ENCODE peak calls at places on chromosome 16, in eight cellular contexts. E is lower lobe of right lung; U is tibial artery; G is upper lobe of right lung; J is H9; H is hepatocyte; C is CD8-positive, alpha-beta T cell; D is naive thymus-derived CD4-positive, alpha-beta T cell. O is an unnamed sample. For H3K4me1, the result is how much of the 10 kb centered on the place peaks cover.

GRCh38 chr16:47142469-47143328 is 1.0 kb downstream of the NETO2 start:
- DNase-seq in E (peak), U (no peak), G (peak), J (peak), H (peak), C (no peak), D (no peak), O (peak)

GRCh38 chr16:69924041-69924775 is 26.9 kb upstream of the CLEC18A start:
- DNase-seq in E (no peak), U (no peak), G (no peak), J (no peak), H (no peak), C (no peak), D (no peak), O (no peak)

GRCh38 chr16:78705694-78706093 is 606.2 kb downstream of the WWOX start:
- DNase-seq in E (no peak), U (no peak), G (no peak), J (no peak), H (peak), C (no peak), D (no peak), O (no peak)

GRCh38 chr16:19599968-19600716 is 44.6 kb downstream of the VPS35L start:
- DNase-seq in E (no peak), U (no peak), G (no peak), J (no peak), H (no peak), C (no peak), D (no peak), O (no peak)

GRCh38 chr16:71499775-71500364 is 10.7 kb upstream of the ZNF19 start:
- DNase-seq in E (no peak), U (no peak), G (no peak), J (peak), H (peak), C (peak), D (peak), O (no peak)

GRCh38 chr16:86510465-86511261 is at the start of gene FOXF1:
- DNase-seq in E (no peak), U (no peak), G (no peak), J (peak), H (no peak), C (no peak), D (no peak), O (no peak)

GRCh38 chr16:53054670-53055485 is at the start of gene CHD9:
- DNase-seq in E (peak), U (peak), G (peak), J (peak), H (peak), C (peak), D (peak), O (peak)

GRCh38 chr16:64996641-64997040 is 125.2 kb downstream of the CDH11 start:
- DNase-seq in E (no peak), U (no peak), G (no peak), J (no peak), H (no peak), C (no peak), D (no peak), O (no peak)

GRCh38 chr16:69890114-69890890 is 60.8 kb upstream of the CLEC18A start:
- DNase-seq in E (no peak), U (peak), G (no peak), J (peak), H (peak), C (no peak), D (no peak), O (no peak)

GRCh38 chr16:9647981-9648701 is 534.1 kb downstream of the GRIN2A start:
- DNase-seq in E (no peak), U (no peak), G (no peak), J (no peak), H (peak), C (no peak), D (no peak), O (no peak)

GRCh38 chr16:29678691-29679267 is at the start of gene QPRT:
- DNase-seq in E (no peak), U (no peak), G (peak), J (peak), H (peak), C (no peak), D (no peak), O (no peak)

GRCh38 chr16:48182979-48183537 is 27.3 kb upstream of the ABCC12 start:
- DNase-seq in E (no peak), U (no peak), G (no peak), J (no peak), H (no peak), C (no peak), D (no peak), O (peak)

GRCh38 chr16:81106826-81107503 is 10.8 kb upstream of the GCSH start:
- DNase-seq in E (no peak), U (no peak), G (no peak), J (no peak), H (no peak), C (no peak), D (no peak), O (no peak)

GRCh38 chr16:54409982-54410381 is 123.4 kb upstream of the IRX3 start:
- DNase-seq in E (no peak), U (no peak), G (no peak), J (no peak), H (no peak), C (no peak), D (no peak), O (no peak)

GRCh38 chr16:50279142-50279865 is 13.0 kb downstream of the ADCY7 start:
- DNase-seq in E (peak), U (peak), G (peak), J (no peak), H (no peak), C (peak), D (no peak), O (no peak)

GRCh38 chr16:79310734-79311133 is 289.8 kb downstream of the MAF start:
- DNase-seq in E (no peak), U (no peak), G (no peak), J (no peak), H (no peak), C (no peak), D (no peak), O (no peak)

GRCh38 chr16:66525396-66526180 is 24.3 kb downstream of the TK2 start:
- DNase-seq in E (no peak), U (no peak), G (no peak), J (no peak), H (no peak), C (no peak), D (no peak), O (no peak)

GRCh38 chr16:66522816-66523590 is 26.9 kb downstream of the TK2 start:
- DNase-seq in E (no peak), U (no peak), G (no peak), J (no peak), H (no peak), C (no peak), D (no peak), O (no peak)

GRCh38 chr16:66524601-66525164 is 25.2 kb downstream of the TK2 start:
- DNase-seq in E (peak), U (no peak), G (no peak), J (no peak), H (no peak), C (no peak), D (no peak), O (no peak)

GRCh38 chr16:66521951-66522771 is 27.8 kb downstream of the TK2 start:
- DNase-seq in E (peak), U (no peak), G (peak), J (no peak), H (peak), C (peak), D (peak), O (peak)

DNA sequence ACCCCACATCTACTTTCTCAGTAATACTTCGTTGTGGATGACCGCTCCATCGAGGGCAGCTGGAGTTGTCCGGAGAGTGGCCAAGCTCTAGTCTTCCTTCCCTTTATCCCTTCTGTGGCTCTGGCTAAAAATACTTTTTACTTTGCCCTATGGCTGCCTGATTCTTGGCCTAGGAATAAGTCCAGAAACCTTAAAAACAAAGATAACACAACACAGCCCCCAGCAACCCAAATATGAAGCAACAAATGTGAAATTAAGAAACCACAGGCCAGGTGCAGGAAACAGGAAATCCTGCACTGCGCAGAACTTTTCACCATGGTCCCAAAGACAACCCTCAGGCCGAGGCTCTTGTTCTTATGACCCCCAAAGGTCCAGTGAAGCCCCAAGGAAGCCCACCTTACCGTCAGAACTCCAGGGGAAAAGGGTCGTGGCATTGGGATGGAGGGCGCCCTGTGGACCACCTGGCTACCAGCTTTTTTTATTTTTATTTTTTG is 26.0 kb downstream of the TK2 start:
- DNase-seq in E (no peak), U (no peak), G (no peak), J (no peak), H (no peak), C (peak), D (no peak), O (no peak)
- H3K4me1 ChIP-seq in E (half or more), U (under half), G (half or more), J (under half), H (under half), C (half or more), D (half or more), O (half or more)

GRCh38 chr16:88601313-88602036 is 31.3 kb downstream of the ZC3H18 start:
- DNase-seq in E (no peak), U (no peak), G (no peak), J (no peak), H (no peak), C (no peak), D (no peak), O (no peak)
- H3K4me1 ChIP-seq in E (under half), U (under half), G (under half), J (under half), H (under half), C (under half), D (under half), O (under half)

DNA sequence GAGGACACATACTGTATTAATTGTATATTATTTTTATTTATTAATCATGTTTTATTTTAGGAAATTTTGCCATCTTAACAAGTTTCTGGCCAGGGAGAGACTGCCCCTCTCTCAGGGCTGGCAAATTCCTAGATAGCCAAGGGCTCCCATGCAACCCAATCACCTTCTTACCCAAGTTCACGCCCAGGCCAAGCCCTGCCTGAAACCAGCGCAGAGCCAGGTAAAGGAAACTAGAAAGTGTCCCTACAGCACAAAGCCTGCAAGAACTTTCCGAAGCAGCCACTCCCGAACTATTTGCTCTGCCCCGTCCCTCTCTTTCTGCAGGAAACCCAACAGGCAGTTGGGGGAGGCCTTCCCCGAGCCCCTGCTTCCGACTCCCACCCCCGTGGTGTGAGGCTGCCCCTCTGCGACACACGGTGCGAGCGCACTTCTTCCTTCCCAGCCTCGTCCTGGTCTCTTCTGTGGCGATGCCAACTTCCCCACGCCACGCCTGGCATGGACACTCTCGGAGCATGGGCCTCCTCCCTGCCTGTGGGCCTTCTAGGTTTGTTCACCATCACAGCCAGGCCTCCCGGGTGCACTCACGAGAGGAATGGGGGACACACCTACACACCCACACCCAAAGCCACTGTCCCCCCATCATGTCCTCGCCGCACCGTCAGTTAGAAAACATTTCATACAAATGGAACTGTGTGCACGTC is 100.4 kb downstream of the ZNF778 start:
- DNase-seq in E (peak), U (no peak), G (no peak), J (no peak), H (no peak), C (peak), D (no peak), O (peak)
- H3K4me1 ChIP-seq in E (half or more), U (under half), G (half or more), J (under half), H (under half), C (half or more), D (half or more), O (half or more)

GRCh38 chr16:589658-590159 is at the start of gene RAB40C:
- DNase-seq in E (peak), U (peak), G (peak), J (peak), H (peak), C (peak), D (peak), O (peak)
- H3K4me1 ChIP-seq in E (half or more), U (under half), G (half or more), J (under half), H (under half), C (under half), D (under half), O (half or more)

GRCh38 chr16:4500283-4500682 is 24.1 kb downstream of the HMOX2 start:
- DNase-seq in E (no peak), U (no peak), G (no peak), J (no peak), H (peak), C (no peak), D (no peak), O (no peak)

GRCh38 chr16:4501071-4501478 is 24.9 kb downstream of the HMOX2 start:
- DNase-seq in E (no peak), U (no peak), G (no peak), J (no peak), H (no peak), C (no peak), D (no peak), O (no peak)

GRCh38 chr16:4499196-4499555 is 23.0 kb downstream of the HMOX2 start:
- DNase-seq in E (no peak), U (no peak), G (no peak), J (no peak), H (no peak), C (no peak), D (no peak), O (no peak)

GRCh38 chr16:4496305-4496704 is 20.1 kb downstream of the HMOX2 start:
- DNase-seq in E (no peak), U (no peak), G (no peak), J (no peak), H (no peak), C (no peak), D (no peak), O (no peak)

GRCh38 chr16:4498546-4499195 is 22.5 kb downstream of the HMOX2 start:
- DNase-seq in E (no peak), U (no peak), G (no peak), J (no peak), H (no peak), C (no peak), D (no peak), O (no peak)
- H3K4me1 ChIP-seq in E (under half), U (under half), G (under half), J (under half), H (under half), C (half or more), D (under half), O (under half)

GRCh38 chr16:85310868-85311585 is 198.8 kb upstream of the CIBAR2 start:
- DNase-seq in E (no peak), U (no peak), G (no peak), J (no peak), H (no peak), C (peak), D (peak), O (peak)
- H3K4me1 ChIP-seq in E (under half), U (under half), G (under half), J (under half), H (half or more), C (half or more), D (under half), O (under half)

DNA sequence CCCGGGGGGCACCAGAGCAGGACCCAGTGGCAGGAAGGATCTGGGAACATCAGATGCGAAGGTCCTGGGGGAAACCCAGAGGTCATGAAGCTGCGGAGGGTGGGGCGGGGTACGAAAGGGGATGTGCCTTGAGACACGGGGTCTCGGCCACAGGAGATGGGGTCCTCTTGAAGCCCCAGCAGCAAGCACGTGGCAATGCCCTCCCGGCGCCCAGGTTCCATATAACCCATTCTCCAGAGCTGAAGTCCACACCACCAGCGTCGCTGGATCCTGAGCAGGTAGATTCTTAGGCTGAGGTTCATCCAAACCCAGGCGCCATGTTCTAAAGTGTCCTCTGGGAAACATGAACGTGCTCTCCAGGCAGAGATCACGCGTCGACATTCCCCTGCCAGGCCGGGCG is 20.9 kb downstream of the PIEZO1 start:
- DNase-seq in E (no peak), U (no peak), G (no peak), J (no peak), H (no peak), C (no peak), D (no peak), O (peak)
- H3K4me1 ChIP-seq in E (half or more), U (under half), G (half or more), J (under half), H (under half), C (under half), D (under half), O (half or more)

DNA sequence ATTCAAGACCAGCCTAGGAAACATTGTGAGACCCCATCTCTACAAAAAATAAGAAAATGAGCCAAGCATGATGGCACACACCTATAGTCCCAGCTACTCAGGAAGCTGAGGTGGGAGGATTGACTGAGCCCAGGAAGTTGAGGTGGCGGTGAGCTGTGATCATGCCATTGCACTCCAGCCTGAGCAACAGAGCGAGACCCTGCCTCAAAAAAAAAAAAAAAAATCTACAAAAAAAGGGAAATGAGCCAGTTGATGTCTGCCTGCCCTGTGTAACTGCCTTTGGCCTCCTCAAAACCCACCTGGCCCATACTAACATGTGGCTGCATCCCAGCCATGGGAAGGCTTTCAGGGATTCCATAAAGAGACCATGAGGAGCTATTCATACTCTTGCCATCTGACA is 4.5 kb downstream of the RANBP10 start:
- DNase-seq in E (no peak), U (no peak), G (no peak), J (no peak), H (no peak), C (peak), D (no peak), O (no peak)
- H3K4me1 ChIP-seq in E (under half), U (under half), G (under half), J (under half), H (under half), C (under half), D (under half), O (under half)

GRCh38 chr16:11676799-11677198 is 8.5 kb downstream of the SNN start:
- DNase-seq in E (no peak), U (no peak), G (peak), J (no peak), H (no peak), C (no peak), D (no peak), O (no peak)
- H3K4me1 ChIP-seq in E (half or more), U (under half), G (under half), J (under half), H (under half), C (under half), D (under half), O (half or more)

GRCh38 chr16:17343729-17344128 is 127.0 kb downstream of the XYLT1 start:
- DNase-seq in E (no peak), U (no peak), G (no peak), J (no peak), H (no peak), C (no peak), D (no peak), O (no peak)

GRCh38 chr16:17345043-17345442 is 125.7 kb downstream of the XYLT1 start:
- DNase-seq in E (no peak), U (peak), G (no peak), J (no peak), H (no peak), C (peak), D (no peak), O (peak)

GRCh38 chr16:17342031-17342430 is 128.7 kb downstream of the XYLT1 start:
- DNase-seq in E (no peak), U (no peak), G (no peak), J (no peak), H (no peak), C (no peak), D (no peak), O (no peak)

GRCh38 chr16:17340804-17341203 is 130.0 kb downstream of the XYLT1 start:
- DNase-seq in E (no peak), U (no peak), G (no peak), J (no peak), H (no peak), C (no peak), D (no peak), O (no peak)

DNA sequence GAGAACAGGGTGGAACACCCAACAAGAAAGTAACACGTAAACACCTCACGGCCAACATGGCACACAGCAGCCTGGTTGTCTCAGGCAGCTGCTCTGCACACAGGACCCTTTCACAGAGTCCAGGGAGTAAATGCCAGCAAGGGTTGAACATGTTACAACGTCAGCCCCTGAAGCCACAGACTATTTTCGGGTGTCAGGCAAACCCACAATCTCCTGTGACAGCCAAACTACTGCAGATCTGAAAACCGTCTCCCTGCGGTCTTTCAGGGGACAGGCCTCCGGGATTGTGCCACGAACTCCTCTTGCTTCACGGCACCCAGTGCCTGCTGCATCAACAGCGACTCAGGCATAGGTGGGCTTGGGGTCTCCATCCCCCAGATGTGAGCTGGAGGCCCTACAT is 127.7 kb downstream of the XYLT1 start:
- DNase-seq in E (no peak), U (no peak), G (no peak), J (no peak), H (no peak), C (peak), D (peak), O (peak)
- H3K4me1 ChIP-seq in E (under half), U (under half), G (under half), J (under half), H (under half), C (half or more), D (half or more), O (under half)

O was measured in upper lobe of left lung.